ENCODE peak calls at places on chromosome 1, in eight cellular contexts. Z is fibroblast of the aortic adventitia, E is GM20000, K is foreskin keratinocyte, S is AG09309, N is neural crest cell, Y is psoas muscle, X is progenitor cell of endocrine pancreas. C is an unnamed sample.

GRCh38 chr1:154441241-154441888 is 36.2 kb downstream of the IL6R start:
- DNase-seq in Z (no peak), E (no peak), K (no peak), S (no peak), N (no peak), Y (no peak), X (no peak), C (no peak)

GRCh38 chr1:15324867-15325335 is 77.9 kb downstream of the FHAD1 start:
- DNase-seq in Z (no peak), E (no peak), K (no peak), S (no peak), N (no peak), Y (no peak), X (no peak), C (no peak)

GRCh38 chr1:224057461-224058199 is 56.3 kb upstream of the FBXO28 start:
- DNase-seq in Z (no peak), E (no peak), K (peak; percentile 75), S (no peak), N (no peak), Y (no peak), X (no peak), C (no peak)

GRCh38 chr1:164588388-164589341 is 29.7 kb downstream of the PBX1 start:
- DNase-seq in Z (peak; percentile 84), E (no peak), K (no peak), S (no peak), N (peak; percentile 37), Y (peak; percentile 81), X (peak; percentile 37), C (peak; percentile 61)

GRCh38 chr1:28668956-28669719 is 554 bp downstream of the GMEB1 start:
- DNase-seq in Z (peak; percentile 49), E (peak; percentile 97), K (peak; percentile 41), S (no peak), N (peak; percentile 45), Y (peak; percentile 85), X (peak; percentile 49), C (peak; percentile 56)

GRCh38 chr1:108199781-108200626 is at the start of gene SLC25A24:
- DNase-seq in Z (peak; percentile 67), E (peak; percentile 82), K (peak; percentile 48), S (no peak), N (peak; percentile 65), Y (peak; percentile 90), X (peak; percentile 73), C (peak; percentile 86)

GRCh38 chr1:8013800-8014199 is 12.3 kb downstream of the ERRFI1 start:
- DNase-seq in Z (no peak), E (no peak), K (peak; percentile 4), S (no peak), N (no peak), Y (no peak), X (no peak), C (no peak)

GRCh38 chr1:18668750-18669404 is 38.2 kb downstream of the PAX7 start:
- DNase-seq in Z (no peak), E (no peak), K (peak; percentile 87), S (no peak), N (no peak), Y (no peak), X (no peak), C (no peak)

GRCh38 chr1:119713039-119713537 is 1.4 kb downstream of the PHGDH start:
- DNase-seq in Z (no peak), E (no peak), K (no peak), S (no peak), N (peak; percentile 18), Y (no peak), X (no peak), C (peak; percentile 39)

GRCh38 chr1:28552482-28553228 is at the start of gene TRNAU1AP:
- DNase-seq in Z (peak; percentile 96), E (peak; percentile 97), K (peak; percentile 91), S (peak; percentile 84), N (peak; percentile 96), Y (peak; percentile 98), X (peak; percentile 92), C (peak; percentile 97)

GRCh38 chr1:41773144-41773571 is 145.6 kb downstream of the HIVEP3 start:
- DNase-seq in Z (peak; percentile 94), E (no peak), K (peak; percentile 18), S (peak; percentile 93), N (no peak), Y (no peak), X (no peak), C (no peak)

GRCh38 chr1:214155987-214156567 is 124.9 kb upstream of the SMYD2 start:
- DNase-seq in Z (no peak), E (no peak), K (no peak), S (no peak), N (no peak), Y (no peak), X (no peak), C (no peak)

GRCh38 chr1:29793101-29793546 is 556.8 kb downstream of the PTPRU start:
- DNase-seq in Z (peak; percentile 84), E (peak; percentile 62), K (peak; percentile 57), S (peak; percentile 47), N (peak; percentile 98), Y (peak; percentile 81), X (peak; percentile 91), C (peak; percentile 90)

GRCh38 chr1:230401763-230402294 is 24.3 kb downstream of the PGBD5 start:
- DNase-seq in Z (peak; percentile 1), E (no peak), K (no peak), S (no peak), N (no peak), Y (no peak), X (no peak), C (no peak)

GRCh38 chr1:230407351-230407750 is 18.8 kb downstream of the PGBD5 start:
- DNase-seq in Z (no peak), E (no peak), K (no peak), S (no peak), N (no peak), Y (no peak), X (no peak), C (no peak)

GRCh38 chr1:230401096-230401495 is 25.0 kb downstream of the PGBD5 start:
- DNase-seq in Z (no peak), E (no peak), K (no peak), S (no peak), N (no peak), Y (no peak), X (no peak), C (no peak)

GRCh38 chr1:230400007-230400344 is 26.2 kb downstream of the PGBD5 start:
- DNase-seq in Z (no peak), E (no peak), K (no peak), S (no peak), N (no peak), Y (no peak), X (no peak), C (no peak)

DNA sequence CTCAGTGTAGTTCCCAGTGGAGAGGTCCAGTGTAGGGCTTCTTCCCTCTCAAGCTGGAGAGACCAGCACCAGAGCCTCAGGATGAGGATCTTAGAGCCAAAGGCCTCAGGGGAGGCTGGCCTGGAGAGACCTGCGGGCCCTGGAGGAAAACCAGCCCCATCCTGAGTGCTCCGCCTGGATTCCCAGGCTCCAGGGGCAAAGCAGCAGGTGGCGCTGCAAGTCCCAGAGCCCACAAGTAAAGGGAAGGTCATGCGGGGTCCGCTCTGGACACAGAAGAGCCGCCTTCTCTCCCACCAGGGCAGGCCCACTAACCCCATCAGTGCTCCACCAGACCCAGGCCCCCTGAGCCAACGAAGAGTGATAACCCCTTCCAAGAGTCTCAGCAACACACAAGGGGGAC is 22.7 kb downstream of the PGBD5 start:
- DNase-seq in Z (no peak), E (no peak), K (no peak), S (no peak), N (no peak), Y (no peak), X (no peak), C (peak; percentile 70)
- TF ChIP-seq CTCF in Z (no peak), E (no peak), K (no peak), S (no peak), N (no peak), Y (no peak), X (no peak), C (peak; percentile 56)

DNA sequence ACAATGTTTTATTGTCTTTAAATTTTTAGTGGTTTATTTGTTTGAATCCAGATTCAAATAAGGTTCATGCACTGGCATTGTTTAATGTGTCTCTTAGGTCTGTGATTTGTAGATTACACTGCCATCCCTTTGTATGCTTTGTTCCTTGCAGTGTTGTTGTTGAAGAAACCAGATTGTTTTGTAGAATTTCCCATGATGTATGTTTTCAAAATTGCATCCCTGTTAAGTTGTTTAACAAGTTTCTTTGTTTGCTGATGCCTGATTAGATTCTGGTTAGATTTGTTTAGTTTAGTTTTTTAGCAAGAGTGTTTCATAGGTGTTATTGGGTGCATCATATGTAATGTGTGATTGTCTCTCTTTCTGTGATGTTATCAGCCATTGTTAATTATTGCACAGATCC is 5.5 kb upstream of the AVPR1B start:
- DNase-seq in Z (no peak), E (no peak), K (no peak), S (no peak), N (no peak), Y (no peak), X (no peak), C (no peak)
- TF ChIP-seq CTCF in Z (no peak), E (no peak), K (no peak), S (no peak), N (no peak), Y (no peak), X (no peak), C (no peak)

DNA sequence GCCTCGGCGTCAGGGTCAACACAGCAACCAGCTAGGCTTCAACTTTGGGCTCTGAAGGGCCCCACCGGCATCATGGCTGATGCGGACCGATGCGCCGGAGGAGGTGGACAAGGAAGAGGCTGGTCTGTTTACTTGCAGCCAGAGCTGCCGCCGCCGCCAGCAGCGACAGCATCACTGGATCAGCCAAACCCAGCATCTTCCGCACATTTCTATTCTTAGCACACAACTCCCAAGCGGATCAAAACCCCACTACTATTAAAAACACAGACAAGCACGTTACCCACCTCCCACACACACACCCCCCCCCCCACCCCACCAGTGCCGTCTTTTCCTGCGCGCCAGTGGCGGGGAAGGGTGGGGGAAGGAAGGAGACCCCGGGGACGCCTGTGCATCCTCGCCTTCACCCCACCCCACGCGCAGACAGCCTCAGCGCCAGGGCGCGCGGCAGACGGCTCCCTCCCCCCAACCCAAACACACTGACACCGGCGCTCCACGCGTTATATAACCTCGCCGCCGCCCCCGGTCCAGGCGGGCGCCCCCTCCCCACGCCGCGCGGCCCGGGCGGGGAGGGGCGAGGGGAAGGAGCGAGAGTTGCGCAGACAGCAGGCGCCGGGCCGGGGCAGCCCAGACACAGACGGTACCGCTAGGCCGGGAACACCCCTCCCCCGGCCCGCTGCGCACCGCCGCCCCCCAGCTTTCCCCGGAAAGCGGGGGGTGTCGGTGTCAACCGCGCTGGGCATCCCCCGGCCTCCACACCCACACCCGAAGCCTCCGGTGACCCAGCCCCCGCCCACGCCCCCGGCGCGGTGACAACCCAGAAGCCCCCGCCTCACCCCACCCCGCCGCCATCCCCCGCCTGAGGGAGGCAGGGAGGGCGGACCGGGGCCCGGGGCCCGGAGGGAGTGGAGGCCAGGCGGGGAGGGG is 692 bp downstream of the AKT3 start:
- DNase-seq in Z (peak; percentile 67), E (peak; percentile 51), K (peak; percentile 26), S (peak; percentile 31), N (peak; percentile 39), Y (peak; percentile 80), X (peak; percentile 36), C (peak; percentile 67)
- TF ChIP-seq CTCF in Z (no peak), E (no peak), K (no peak), S (no peak), N (no peak), Y (no peak), X (no peak), C (no peak)

DNA sequence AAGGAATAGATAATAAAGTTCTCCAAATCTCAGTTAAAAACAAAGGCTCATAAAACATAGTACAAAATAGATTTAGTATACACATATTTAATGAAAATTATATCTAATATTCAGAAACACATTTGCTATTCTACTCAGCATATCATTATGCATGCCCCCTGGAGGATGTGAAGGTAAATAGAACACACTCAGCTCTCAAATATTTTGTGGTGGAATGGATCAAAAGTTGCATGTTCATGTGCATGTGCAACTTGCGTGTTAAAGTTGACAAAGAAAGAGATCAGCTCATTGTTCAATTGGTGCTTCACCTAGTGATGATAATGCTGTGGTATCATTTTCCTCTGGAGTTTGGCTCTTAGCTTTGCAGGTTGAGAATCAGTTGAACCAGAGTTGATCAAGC is 4.9 kb upstream of the ZNF644 start:
- DNase-seq in Z (peak; percentile 40), E (no peak), K (peak; percentile 52), S (no peak), N (no peak), Y (no peak), X (no peak), C (no peak)
- TF ChIP-seq CTCF in Z (peak; percentile 48), E (no peak), K (peak; percentile 53), S (peak; percentile 31), N (peak; percentile 46), Y (no peak), X (peak; percentile 26), C (no peak)